ENCODE peak calls at places on chromosomes 11 and 22, in five cellular contexts. H is stimulated activated CD4-positive, alpha-beta T cell treated with anti-CD3 and anti-CD28 coated beads, Interleukin-12 subunit alpha, Interleukin-12 subunit beta, amount 100 ng/mL, for 4 hours; T is iris pigment epithelial cell; B is M059J; U is posterior cingulate gyrus. P is an unnamed sample.

GRCh38 chr11:34427171-34427805 is 11.4 kb upstream of the CAT start:
- DNase-seq in B (peak; percentile 97), U (no peak), T (peak; percentile 92), H (no peak), P (no peak)

GRCh38 chr11:134669796-134670195 is 257.8 kb upstream of the B3GAT1 start:
- DNase-seq in U (no peak), T (no peak), H (no peak), B (no peak), P (peak; percentile 68)

GRCh38 chr11:88292156-88292844 is 45.2 kb downstream of the CTSC start:
- DNase-seq in U (no peak), B (peak; percentile 83), T (peak; percentile 37), H (no peak), P (no peak)

GRCh38 chr22:49062155-49063039 is 765.3 kb downstream of the BRD1 start:
- DNase-seq in T (no peak), U (no peak), H (no peak), B (no peak), P (no peak)

GRCh38 chr22:26573026-26573662 is 16.8 kb downstream of the TPST2 start:
- DNase-seq in H (no peak), T (no peak), B (no peak), U (no peak), P (no peak)

GRCh38 chr11:18005376-18006129 is 7.3 kb downstream of the SERGEF start:
- DNase-seq in B (peak; percentile 43), U (no peak), T (no peak), H (no peak), P (no peak)

GRCh38 chr22:29661355-29661754 is 57.9 kb downstream of the NF2 start:
- DNase-seq in H (no peak), B (no peak), T (peak; percentile 62), U (no peak), P (peak; percentile 32)

GRCh38 chr11:33449798-33450197 is 192.6 kb downstream of the HIPK3 start:
- DNase-seq in T (peak; percentile 53), H (no peak), U (no peak), B (peak; percentile 80), P (no peak)

GRCh38 chr11:46382644-46383403 is 1.4 kb downstream of the MDK start:
- DNase-seq in U (no peak), H (no peak), T (peak; percentile 53), B (peak; percentile 58), P (no peak)

P was measured in lower leg skin.